ENCODE peak calls at places on chromosome 10, in nine cellular contexts. One of them, this sample, is unnamed.

GRCh38 chr10:132606536-132607316 is 69.1 kb downstream of the INPP5A start:
- DNase-seq in tibial nerve: peak
- DNase-seq in activated T-cell treated with anti-CD3 and anti-CD28 coated beads, Interleukin-2, amount 50 U/mL, for 24 hours: no peak
- DNase-seq in stimulated activated CD4-positive, alpha-beta T cell treated with anti-CD3 and anti-CD28 coated beads, TNF-alpha, amount 100 ng/mL, for 48 hours: no peak
- DNase-seq in stimulated activated CD8-positive, alpha-beta memory T cell treated with anti-CD3 and anti-CD28 coated beads, Interleukin-2, amount 100 ng/mL, for 48 hours: no peak
- DNase-seq in RPMI8226: no peak
- DNase-seq in right atrium auricular region: no peak
- DNase-seq in T-helper 17 cell: no peak
- DNase-seq in erythroblast: no peak
- DNase-seq in this sample: peak

GRCh38 chr10:34235164-34235832 is 579.8 kb downstream of the PARD3 start:
- DNase-seq in tibial nerve: no peak
- DNase-seq in activated T-cell treated with anti-CD3 and anti-CD28 coated beads, Interleukin-2, amount 50 U/mL, for 24 hours: no peak
- DNase-seq in stimulated activated CD4-positive, alpha-beta T cell treated with anti-CD3 and anti-CD28 coated beads, TNF-alpha, amount 100 ng/mL, for 48 hours: no peak
- DNase-seq in stimulated activated CD8-positive, alpha-beta memory T cell treated with anti-CD3 and anti-CD28 coated beads, Interleukin-2, amount 100 ng/mL, for 48 hours: no peak
- DNase-seq in RPMI8226: no peak
- DNase-seq in right atrium auricular region: no peak
- DNase-seq in T-helper 17 cell: no peak
- DNase-seq in erythroblast: no peak
- DNase-seq in this sample: no peak

GRCh38 chr10:48364659-48365405 is 58.4 kb downstream of the MAPK8 start:
- DNase-seq in tibial nerve: peak
- DNase-seq in activated T-cell treated with anti-CD3 and anti-CD28 coated beads, Interleukin-2, amount 50 U/mL, for 24 hours: no peak
- DNase-seq in stimulated activated CD4-positive, alpha-beta T cell treated with anti-CD3 and anti-CD28 coated beads, TNF-alpha, amount 100 ng/mL, for 48 hours: no peak
- DNase-seq in stimulated activated CD8-positive, alpha-beta memory T cell treated with anti-CD3 and anti-CD28 coated beads, Interleukin-2, amount 100 ng/mL, for 48 hours: no peak
- DNase-seq in RPMI8226: no peak
- DNase-seq in right atrium auricular region: no peak
- DNase-seq in T-helper 17 cell: no peak
- DNase-seq in erythroblast: no peak
- DNase-seq in this sample: no peak

GRCh38 chr10:69086131-69086530 is 1.8 kb upstream of the SRGN start:
- DNase-seq in tibial nerve: no peak
- DNase-seq in activated T-cell treated with anti-CD3 and anti-CD28 coated beads, Interleukin-2, amount 50 U/mL, for 24 hours: peak
- DNase-seq in stimulated activated CD4-positive, alpha-beta T cell treated with anti-CD3 and anti-CD28 coated beads, TNF-alpha, amount 100 ng/mL, for 48 hours: no peak
- DNase-seq in stimulated activated CD8-positive, alpha-beta memory T cell treated with anti-CD3 and anti-CD28 coated beads, Interleukin-2, amount 100 ng/mL, for 48 hours: no peak
- DNase-seq in RPMI8226: no peak
- DNase-seq in right atrium auricular region: no peak
- DNase-seq in T-helper 17 cell: no peak
- DNase-seq in erythroblast: peak
- DNase-seq in this sample: peak

GRCh38 chr10:43392757-43393156 is 16.2 kb downstream of the HNRNPF start:
- DNase-seq in tibial nerve: no peak
- DNase-seq in activated T-cell treated with anti-CD3 and anti-CD28 coated beads, Interleukin-2, amount 50 U/mL, for 24 hours: no peak
- DNase-seq in stimulated activated CD4-positive, alpha-beta T cell treated with anti-CD3 and anti-CD28 coated beads, TNF-alpha, amount 100 ng/mL, for 48 hours: no peak
- DNase-seq in stimulated activated CD8-positive, alpha-beta memory T cell treated with anti-CD3 and anti-CD28 coated beads, Interleukin-2, amount 100 ng/mL, for 48 hours: no peak
- DNase-seq in RPMI8226: no peak
- DNase-seq in right atrium auricular region: no peak
- DNase-seq in T-helper 17 cell: no peak
- DNase-seq in erythroblast: no peak
- DNase-seq in this sample: no peak

GRCh38 chr10:20898851-20899250 is 1.7 kb upstream of the NEBL start:
- DNase-seq in tibial nerve: no peak
- DNase-seq in activated T-cell treated with anti-CD3 and anti-CD28 coated beads, Interleukin-2, amount 50 U/mL, for 24 hours: no peak
- DNase-seq in stimulated activated CD4-positive, alpha-beta T cell treated with anti-CD3 and anti-CD28 coated beads, TNF-alpha, amount 100 ng/mL, for 48 hours: no peak
- DNase-seq in stimulated activated CD8-positive, alpha-beta memory T cell treated with anti-CD3 and anti-CD28 coated beads, Interleukin-2, amount 100 ng/mL, for 48 hours: no peak
- DNase-seq in RPMI8226: no peak
- DNase-seq in right atrium auricular region: no peak
- DNase-seq in T-helper 17 cell: no peak
- DNase-seq in erythroblast: no peak
- DNase-seq in this sample: no peak

GRCh38 chr10:67767245-67767644 is 70.7 kb downstream of the DNAJC12 start:
- DNase-seq in tibial nerve: no peak
- DNase-seq in activated T-cell treated with anti-CD3 and anti-CD28 coated beads, Interleukin-2, amount 50 U/mL, for 24 hours: no peak
- DNase-seq in stimulated activated CD4-positive, alpha-beta T cell treated with anti-CD3 and anti-CD28 coated beads, TNF-alpha, amount 100 ng/mL, for 48 hours: no peak
- DNase-seq in stimulated activated CD8-positive, alpha-beta memory T cell treated with anti-CD3 and anti-CD28 coated beads, Interleukin-2, amount 100 ng/mL, for 48 hours: no peak
- DNase-seq in RPMI8226: no peak
- DNase-seq in right atrium auricular region: no peak
- DNase-seq in T-helper 17 cell: no peak
- DNase-seq in erythroblast: no peak
- DNase-seq in this sample: no peak

GRCh38 chr10:116055252-116055918 is 217.6 kb downstream of the GFRA1 start:
- DNase-seq in tibial nerve: no peak
- DNase-seq in activated T-cell treated with anti-CD3 and anti-CD28 coated beads, Interleukin-2, amount 50 U/mL, for 24 hours: no peak
- DNase-seq in stimulated activated CD4-positive, alpha-beta T cell treated with anti-CD3 and anti-CD28 coated beads, TNF-alpha, amount 100 ng/mL, for 48 hours: no peak
- DNase-seq in stimulated activated CD8-positive, alpha-beta memory T cell treated with anti-CD3 and anti-CD28 coated beads, Interleukin-2, amount 100 ng/mL, for 48 hours: no peak
- DNase-seq in RPMI8226: no peak
- DNase-seq in right atrium auricular region: no peak
- DNase-seq in T-helper 17 cell: no peak
- DNase-seq in erythroblast: no peak
- DNase-seq in this sample: no peak

GRCh38 chr10:5314866-5315265 is 49.9 kb upstream of the UCN3 start:
- DNase-seq in tibial nerve: no peak
- DNase-seq in activated T-cell treated with anti-CD3 and anti-CD28 coated beads, Interleukin-2, amount 50 U/mL, for 24 hours: no peak
- DNase-seq in stimulated activated CD4-positive, alpha-beta T cell treated with anti-CD3 and anti-CD28 coated beads, TNF-alpha, amount 100 ng/mL, for 48 hours: no peak
- DNase-seq in stimulated activated CD8-positive, alpha-beta memory T cell treated with anti-CD3 and anti-CD28 coated beads, Interleukin-2, amount 100 ng/mL, for 48 hours: no peak
- DNase-seq in RPMI8226: no peak
- DNase-seq in right atrium auricular region: no peak
- DNase-seq in T-helper 17 cell: no peak
- DNase-seq in erythroblast: no peak
- DNase-seq in this sample: no peak

GRCh38 chr10:49446031-49446430 is 50.1 kb upstream of the DRGX start:
- DNase-seq in tibial nerve: no peak
- DNase-seq in activated T-cell treated with anti-CD3 and anti-CD28 coated beads, Interleukin-2, amount 50 U/mL, for 24 hours: no peak
- DNase-seq in stimulated activated CD4-positive, alpha-beta T cell treated with anti-CD3 and anti-CD28 coated beads, TNF-alpha, amount 100 ng/mL, for 48 hours: no peak
- DNase-seq in stimulated activated CD8-positive, alpha-beta memory T cell treated with anti-CD3 and anti-CD28 coated beads, Interleukin-2, amount 100 ng/mL, for 48 hours: no peak
- DNase-seq in RPMI8226: no peak
- DNase-seq in right atrium auricular region: no peak
- DNase-seq in T-helper 17 cell: no peak
- DNase-seq in erythroblast: no peak
- DNase-seq in this sample: no peak

GRCh38 chr10:71462642-71462935 is 65.9 kb downstream of the CDH23 start:
- DNase-seq in tibial nerve: no peak
- DNase-seq in activated T-cell treated with anti-CD3 and anti-CD28 coated beads, Interleukin-2, amount 50 U/mL, for 24 hours: no peak
- DNase-seq in stimulated activated CD4-positive, alpha-beta T cell treated with anti-CD3 and anti-CD28 coated beads, TNF-alpha, amount 100 ng/mL, for 48 hours: no peak
- DNase-seq in stimulated activated CD8-positive, alpha-beta memory T cell treated with anti-CD3 and anti-CD28 coated beads, Interleukin-2, amount 100 ng/mL, for 48 hours: no peak
- DNase-seq in RPMI8226: no peak
- DNase-seq in right atrium auricular region: no peak
- DNase-seq in T-helper 17 cell: no peak
- DNase-seq in erythroblast: no peak
- DNase-seq in this sample: no peak